ENCODE peak calls at places on chromosome 15, in seven cellular contexts. R is spleen, N is sigmoid colon, U is Panc1, M is breast epithelium, P is transverse colon, Y is stomach. W is an unnamed sample. For H3K4me1, the result is how much of the 10 kb centered on the place peaks cover.

GRCh38 chr15:47339800-47340575 is 377.3 kb upstream of the SEMA6D start:
- DNase-seq in M (no peak), U (no peak), N (no peak), R (no peak), P (no peak), Y (no peak), W (no peak)

GRCh38 chr15:68374346-68374745 is 57.6 kb downstream of the ITGA11 start:
- DNase-seq in U (no peak), N (peak), Y (peak), M (no peak), P (no peak), R (no peak), W (no peak)

GRCh38 chr15:85763557-85764303 is 31.0 kb downstream of the KLHL25 start:
- DNase-seq in P (no peak), N (no peak), Y (no peak), R (no peak), M (no peak), U (no peak), W (no peak)

GRCh38 chr15:60392986-60393811 is 4.6 kb downstream of the ANXA2 start:
- DNase-seq in P (peak), M (peak), R (no peak), N (peak), Y (peak), U (peak), W (peak)

GRCh38 chr15:59647085-59647484 is 10.2 kb downstream of the GTF2A2 start:
- DNase-seq in R (no peak), N (no peak), P (no peak), U (no peak), M (no peak), Y (no peak), W (no peak)

GRCh38 chr15:95287774-95288173 is 1042.7 kb upstream of the NR2F2 start:
- DNase-seq in Y (no peak), U (no peak), N (no peak), P (peak), M (no peak), R (no peak), W (no peak)

GRCh38 chr15:43105077-43105769 is 615 bp downstream of the UBR1 start:
- DNase-seq in R (no peak), P (peak), N (no peak), U (no peak), Y (peak), M (no peak), W (no peak)

GRCh38 chr15:44861917-44862316 is 94.6 kb upstream of the TERB2 start:
- DNase-seq in M (no peak), U (no peak), R (no peak), Y (no peak), N (no peak), P (no peak), W (no peak)

GRCh38 chr15:90055182-90055581 is 47.1 kb downstream of the IDH2 start:
- DNase-seq in M (no peak), Y (no peak), R (no peak), U (no peak), P (no peak), N (no peak), W (no peak)

GRCh38 chr15:57345584-57345983 is 30.7 kb upstream of the CGNL1 start:
- DNase-seq in R (no peak), P (no peak), Y (no peak), M (no peak), N (no peak), U (no peak), W (no peak)

GRCh38 chr15:40739042-40739441 is 16.0 kb downstream of the RMDN3 start:
- DNase-seq in Y (no peak), M (no peak), N (peak), P (no peak), R (no peak), U (no peak), W (no peak)

GRCh38 chr15:40844543-40844981 is 714 bp downstream of the SPINT1 start:
- DNase-seq in N (no peak), Y (peak), P (peak), M (no peak), U (no peak), R (peak), W (peak)

GRCh38 chr15:63048986-63049665 is 6.6 kb downstream of the TPM1 start:
- DNase-seq in R (peak), M (peak), U (no peak), N (peak), P (peak), Y (peak), W (peak)

GRCh38 chr15:91867581-91868026 is 14.1 kb downstream of the SLCO3A1 start:
- DNase-seq in N (peak), Y (peak), R (peak), M (peak), P (peak), U (peak), W (peak)

GRCh38 chr15:60634815-60635214 is 155.9 kb upstream of the ICE2 start:
- DNase-seq in U (no peak), R (peak), M (no peak), P (peak), N (no peak), Y (no peak), W (peak)

GRCh38 chr15:89116404-89116803 is 28.1 kb downstream of the ABHD2 start:
- DNase-seq in Y (no peak), M (no peak), R (no peak), U (no peak), N (no peak), P (no peak), W (no peak)

GRCh38 chr15:40891810-40892448 is 2.3 kb upstream of the VPS18 start:
- DNase-seq in Y (peak), M (no peak), R (no peak), P (peak), U (no peak), N (no peak), W (no peak)

GRCh38 chr15:53589526-53590057 is 169.9 kb downstream of the WDR72 start:
- DNase-seq in U (no peak), P (no peak), R (no peak), N (no peak), M (no peak), Y (no peak), W (no peak)

GRCh38 chr15:35444557-35445204 is 101.3 kb downstream of the DPH6 start:
- DNase-seq in R (no peak), U (peak), M (no peak), N (no peak), Y (no peak), P (no peak), W (no peak)

GRCh38 chr15:100863406-100864198 is 16.0 kb upstream of the ALDH1A3 start:
- DNase-seq in Y (peak), P (peak), U (no peak), M (peak), N (peak), R (no peak), W (no peak)

GRCh38 chr15:91290553-91290952 is 190.5 kb downstream of the SV2B start:
- DNase-seq in N (no peak), Y (no peak), U (no peak), M (no peak), P (no peak), R (no peak), W (no peak)

GRCh38 chr15:60381148-60381788 is 16.5 kb downstream of the ANXA2 start:
- DNase-seq in N (no peak), R (no peak), M (no peak), U (no peak), Y (no peak), P (no peak), W (no peak)

GRCh38 chr15:85312925-85313324 is 67.5 kb upstream of the AKAP13 start:
- DNase-seq in N (no peak), U (no peak), Y (no peak), R (no peak), P (no peak), M (no peak), W (no peak)

GRCh38 chr15:101370330-101371024 is 75.4 kb upstream of the SNRPA1 start:
- DNase-seq in N (no peak), R (no peak), P (peak), Y (no peak), M (no peak), U (no peak), W (no peak)

GRCh38 chr15:55774113-55774970 is 31.4 kb upstream of the PRTG start:
- DNase-seq in M (no peak), R (no peak), U (no peak), Y (peak), N (no peak), P (peak), W (no peak)

GRCh38 chr15:65827065-65827464 is 35.0 kb upstream of the DENND4A start:
- DNase-seq in R (no peak), U (no peak), M (no peak), P (no peak), Y (no peak), N (no peak), W (no peak)

GRCh38 chr15:93109370-93110105 is 20.5 kb upstream of the RGMA start:
- DNase-seq in U (no peak), R (no peak), P (no peak), M (no peak), N (no peak), Y (no peak), W (no peak)

GRCh38 chr15:28983432-28984311 is 97.9 kb downstream of the APBA2 start:
- DNase-seq in Y (no peak), R (no peak), N (no peak), M (peak), P (no peak), U (no peak), W (no peak)

GRCh38 chr15:87656373-87656772 is 600.2 kb downstream of the NTRK3 start:
- DNase-seq in N (no peak), Y (no peak), M (no peak), P (no peak), R (no peak), U (no peak), W (no peak)

GRCh38 chr15:72196409-72197044 is 1.1 kb downstream of the GRAMD2A start:
- DNase-seq in M (no peak), P (no peak), R (peak), Y (no peak), U (no peak), N (no peak), W (no peak)

GRCh38 chr15:72197460-72198409 is at the start of gene GRAMD2A:
- DNase-seq in Y (peak), R (peak), N (no peak), M (no peak), U (no peak), P (peak), W (peak)

GRCh38 chr15:72197045-72197459 is 535 bp downstream of the GRAMD2A start:
- DNase-seq in N (no peak), Y (no peak), P (no peak), R (no peak), M (no peak), U (no peak), W (peak)

GRCh38 chr15:72195101-72195511 is 2.5 kb downstream of the GRAMD2A start:
- DNase-seq in U (no peak), N (no peak), P (no peak), M (no peak), Y (no peak), R (no peak), W (peak)

GRCh38 chr15:72193781-72194396 is 3.7 kb downstream of the GRAMD2A start:
- DNase-seq in M (no peak), U (no peak), Y (no peak), N (no peak), R (peak), P (no peak), W (peak)
- H3K4me1 ChIP-seq in M (under half), U (under half), Y (under half), N (under half), R (under half), P (under half), W (under half)

DNA sequence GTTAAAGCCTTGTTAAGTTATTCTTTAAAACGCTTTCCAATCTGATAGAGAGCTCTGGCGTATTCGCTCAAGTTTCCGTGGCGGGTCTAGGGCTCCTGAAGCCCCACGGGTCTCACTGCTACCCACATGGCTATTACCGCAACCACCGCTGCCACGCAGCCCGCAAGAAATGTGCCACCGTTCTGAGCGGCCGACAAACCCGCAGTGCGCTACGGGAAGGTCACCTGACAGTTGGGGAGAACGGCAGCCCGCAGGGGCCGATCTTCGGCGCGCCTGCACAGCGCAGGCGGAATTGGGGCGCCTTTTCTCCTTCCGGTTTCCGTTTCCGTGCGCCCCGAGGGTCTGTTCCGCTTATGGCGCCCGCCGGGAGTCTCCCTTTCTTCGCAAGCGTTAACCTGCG is 76.6 kb upstream of the SNRPN start:
- DNase-seq in M (no peak), U (no peak), Y (no peak), R (no peak), P (peak), N (peak), W (peak)
- H3K4me3 ChIP-seq in M (peak), U (peak), Y (peak), R (no peak), P (peak), N (peak), W (peak)

GRCh38 chr15:70257573-70258220 is 160.0 kb upstream of the TLE3 start:
- DNase-seq in P (no peak), Y (no peak), R (peak), U (no peak), N (no peak), M (no peak), W (no peak)

GRCh38 chr15:70257047-70257446 is 159.3 kb upstream of the TLE3 start:
- DNase-seq in U (no peak), M (no peak), N (no peak), Y (no peak), P (no peak), R (peak), W (no peak)

GRCh38 chr15:70259030-70259424 is 161.3 kb upstream of the TLE3 start:
- DNase-seq in U (no peak), N (peak), M (peak), R (peak), P (peak), Y (peak), W (peak)

GRCh38 chr15:70259640-70260066 is 161.9 kb upstream of the TLE3 start:
- DNase-seq in P (no peak), Y (no peak), U (no peak), R (peak), N (no peak), M (no peak), W (no peak)

DNA sequence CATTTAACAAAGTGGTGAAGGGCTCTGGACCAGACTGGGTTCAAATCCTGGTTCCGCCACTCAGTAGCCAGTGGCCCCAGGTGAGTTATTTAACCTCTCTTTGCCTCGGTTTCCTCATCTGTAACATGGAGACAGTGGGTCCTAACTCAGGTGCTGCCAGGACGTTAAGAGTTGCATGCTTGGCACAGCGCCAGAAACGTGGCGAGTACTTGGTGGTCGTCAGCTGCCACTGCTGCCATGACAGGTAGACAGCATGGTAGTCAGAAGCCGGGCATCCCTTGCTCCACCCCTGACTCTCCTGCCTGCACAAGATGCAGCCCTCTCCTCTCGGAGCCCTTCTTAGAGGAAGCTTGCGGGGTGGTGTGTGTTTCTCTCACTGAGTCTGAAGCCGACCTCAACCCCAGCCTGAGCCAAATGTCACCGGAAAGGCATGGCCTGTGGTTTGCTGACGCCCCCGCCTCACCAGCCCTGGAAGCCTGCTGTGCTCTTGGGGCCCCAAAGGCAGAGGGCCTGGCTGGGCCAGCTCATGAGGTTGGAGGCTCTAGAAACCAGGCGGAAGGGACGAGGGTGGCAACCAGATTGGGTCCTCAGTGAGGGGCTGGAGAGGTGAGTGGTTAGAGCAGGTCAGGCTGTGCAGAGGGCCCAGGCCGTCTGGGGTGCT is 160.8 kb upstream of the TLE3 start:
- DNase-seq in U (no peak), M (no peak), P (peak), Y (no peak), N (no peak), R (peak), W (peak)
- TF ChIP-seq POLR2AphosphoS5 in U (no peak), M (no peak), P (no peak), Y (no peak), N (no peak), R (peak), W (peak)

GRCh38 chr15:67148196-67148701 is 82.8 kb downstream of the SMAD3 start:
- DNase-seq in Y (no peak), R (no peak), U (no peak), M (no peak), N (peak), P (no peak), W (peak)
- H3K4me1 ChIP-seq in Y (half or more), R (half or more), U (half or more), M (under half), N (half or more), P (half or more), W (half or more)

GRCh38 chr15:74545061-74545460 is 4.0 kb downstream of the ARID3B start:
- DNase-seq in U (no peak), M (no peak), R (no peak), N (no peak), P (no peak), Y (no peak), W (no peak)

GRCh38 chr15:74541494-74542191 is 623 bp downstream of the ARID3B start:
- DNase-seq in P (peak), M (peak), N (peak), Y (peak), R (no peak), U (no peak), W (peak)

GRCh38 chr15:74542192-74543042 is 1.4 kb downstream of the ARID3B start:
- DNase-seq in P (no peak), Y (no peak), N (no peak), R (no peak), M (no peak), U (no peak), W (no peak)

GRCh38 chr15:74543583-74543982 is 2.6 kb downstream of the ARID3B start:
- DNase-seq in N (no peak), U (no peak), M (no peak), Y (no peak), P (no peak), R (no peak), W (no peak)

DNA sequence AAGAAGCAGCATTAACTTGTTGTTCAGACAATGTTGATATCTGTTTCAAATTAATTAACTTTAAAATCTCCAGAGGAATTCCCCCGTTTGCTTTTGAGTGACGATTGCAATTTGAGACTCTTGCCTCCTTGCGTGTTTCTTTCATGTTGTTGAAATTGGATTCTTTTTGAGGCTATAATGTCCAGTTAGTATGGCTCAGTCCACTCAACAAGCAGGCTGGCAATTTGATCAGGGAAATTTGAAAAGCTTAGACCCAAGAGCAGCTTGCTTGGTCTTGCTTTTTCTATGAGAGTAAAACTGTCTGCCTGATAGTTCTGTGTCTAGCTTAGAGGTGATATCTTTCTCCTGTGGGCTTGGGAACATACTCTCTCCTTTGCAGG is 2.0 kb downstream of the ARID3B start:
- DNase-seq in N (no peak), R (no peak), P (no peak), M (no peak), U (no peak), Y (no peak), W (no peak)
- H3K4me3 ChIP-seq in N (no peak), R (no peak), P (no peak), M (no peak), U (no peak), Y (no peak), W (no peak)

GRCh38 chr15:39336926-39337325 is 244.0 kb upstream of the THBS1 start:
- DNase-seq in M (no peak), U (no peak), Y (no peak), P (no peak), N (no peak), R (no peak), W (no peak)

GRCh38 chr15:39333393-39333792 is 247.5 kb upstream of the THBS1 start:
- DNase-seq in N (no peak), U (no peak), R (no peak), Y (no peak), M (no peak), P (no peak), W (no peak)

GRCh38 chr15:39332846-39333245 is 248.0 kb upstream of the THBS1 start:
- DNase-seq in P (no peak), U (no peak), Y (no peak), M (no peak), R (no peak), N (no peak), W (no peak)

GRCh38 chr15:39327005-39327725 is 253.7 kb upstream of the THBS1 start:
- DNase-seq in U (no peak), M (no peak), Y (no peak), N (no peak), R (no peak), P (no peak), W (peak)

DNA sequence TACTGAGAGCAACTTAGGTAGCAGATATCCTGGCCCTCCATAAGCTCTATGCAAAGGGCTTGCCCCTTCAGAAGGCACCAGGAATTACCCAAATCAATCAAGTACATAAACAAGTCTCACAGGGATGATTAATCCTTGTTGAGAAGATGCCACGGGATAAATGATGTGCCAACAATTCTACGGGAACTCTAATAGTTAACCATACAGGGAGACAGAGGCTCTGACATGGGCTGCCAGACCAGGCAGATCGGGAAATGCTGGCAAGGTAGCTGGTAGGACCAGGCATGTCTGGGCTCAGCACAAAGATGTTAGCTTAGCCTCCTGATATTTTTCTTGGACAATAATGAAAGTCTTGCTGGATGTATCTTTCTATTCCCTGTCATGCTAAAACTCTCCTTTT is 249.3 kb upstream of the THBS1 start:
- DNase-seq in U (no peak), P (no peak), R (no peak), M (peak), Y (no peak), N (no peak), W (no peak)
- TF ChIP-seq POLR2AphosphoS5 in U (no peak), P (no peak), R (no peak), M (no peak), Y (no peak), N (no peak), W (no peak)

W was measured in upper lobe of left lung.